ENCODE peak calls at places on chromosomes 6 and 20, in eight cellular contexts. R is heart left ventricle, Z is breast epithelium, G is HepG2, H is H1, C is IMR-90, S is A549, M is adrenal gland. N is an unnamed sample.

GRCh38 chr6:162364488-162364887 is 363.1 kb downstream of the PRKN start:
- DNase-seq in R (no peak), Z (no peak), G (no peak), H (no peak), C (no peak), S (no peak), M (no peak), N (no peak)

GRCh38 chr6:20028143-20028542 is 184.1 kb downstream of the MBOAT1 start:
- DNase-seq in R (no peak), Z (no peak), G (no peak), H (no peak), C (no peak), S (no peak), M (no peak), N (no peak)

GRCh38 chr6:160178271-160178670 is 56.7 kb downstream of the SLC22A1 start:
- DNase-seq in R (no peak), Z (no peak), G (no peak), H (no peak), C (no peak), S (no peak), M (no peak), N (no peak)

GRCh38 chr6:13378669-13379590 is 50.6 kb upstream of the TBC1D7 start:
- DNase-seq in R (no peak), Z (peak), G (no peak), H (no peak), C (no peak), S (no peak), M (no peak), N (no peak)

GRCh38 chr6:6597682-6598081 is 9.2 kb downstream of the LY86 start:
- DNase-seq in R (no peak), Z (no peak), G (no peak), H (no peak), C (no peak), S (no peak), M (no peak), N (no peak)

GRCh38 chr6:158853072-158853871 is 34.1 kb upstream of the EZR start:
- DNase-seq in R (peak), Z (peak), G (peak), H (peak), C (peak), S (peak), M (peak), N (peak)

GRCh38 chr20:23122321-23122720 is 36.2 kb upstream of the CD93 start:
- DNase-seq in R (no peak), Z (no peak), G (no peak), H (no peak), C (no peak), S (no peak), M (no peak), N (no peak)

GRCh38 chr6:137271245-137272183 is 52.3 kb upstream of the IFNGR1 start:
- DNase-seq in R (no peak), Z (no peak), G (peak), H (no peak), C (peak), S (peak), M (no peak), N (no peak)

GRCh38 chr6:143652840-143653239 is 24.9 kb upstream of the PHACTR2 start:
- DNase-seq in R (no peak), Z (no peak), G (no peak), H (no peak), C (no peak), S (no peak), M (no peak), N (no peak)

GRCh38 chr6:149750136-149750609 is 632 bp downstream of the PCMT1 start:
- DNase-seq in R (peak), Z (peak), G (peak), H (peak), C (peak), S (peak), M (peak), N (peak)

GRCh38 chr6:16511048-16511660 is 250.1 kb downstream of the ATXN1 start:
- DNase-seq in R (no peak), Z (no peak), G (peak), H (no peak), C (peak), S (peak), M (no peak), N (no peak)

DNA sequence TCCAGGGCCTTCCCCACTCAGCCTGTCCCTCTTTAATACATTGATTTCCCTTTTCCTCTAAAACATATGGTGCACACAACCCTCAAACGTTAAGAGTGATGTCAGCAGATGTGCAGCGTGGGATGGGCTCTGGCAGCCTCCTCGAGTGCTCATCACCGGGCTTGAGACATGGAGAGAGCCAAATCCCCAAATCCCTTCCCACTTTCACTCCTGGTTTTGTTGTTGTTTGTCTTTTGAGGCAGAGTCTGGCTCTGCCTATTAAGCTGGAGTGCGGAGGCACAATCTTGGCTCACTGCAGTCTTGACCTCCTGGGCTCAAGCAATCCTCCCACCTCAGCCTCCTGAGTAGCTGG is 5.8 kb upstream of the PLTP start:
- DNase-seq in R (peak), Z (no peak), G (no peak), H (no peak), C (peak), S (no peak), M (no peak), N (no peak)
- H3K27ac ChIP-seq in R (peak), Z (peak), G (no peak), H (no peak), C (peak), S (no peak), M (peak), N (no peak)

GRCh38 chr20:38139919-38140753 is 24.9 kb downstream of the TGM2 start:
- DNase-seq in R (peak), Z (no peak), G (no peak), H (no peak), C (no peak), S (no peak), M (peak), N (no peak)

GRCh38 chr20:38143238-38143645 is 21.8 kb downstream of the TGM2 start:
- DNase-seq in R (no peak), Z (no peak), G (peak), H (no peak), C (no peak), S (peak), M (no peak), N (no peak)

GRCh38 chr20:38141889-38142494 is 23.1 kb downstream of the TGM2 start:
- DNase-seq in R (no peak), Z (no peak), G (no peak), H (no peak), C (no peak), S (no peak), M (no peak), N (no peak)

GRCh38 chr20:38139156-38139912 is 25.7 kb downstream of the TGM2 start:
- DNase-seq in R (peak), Z (no peak), G (no peak), H (no peak), C (no peak), S (no peak), M (no peak), N (no peak)

DNA sequence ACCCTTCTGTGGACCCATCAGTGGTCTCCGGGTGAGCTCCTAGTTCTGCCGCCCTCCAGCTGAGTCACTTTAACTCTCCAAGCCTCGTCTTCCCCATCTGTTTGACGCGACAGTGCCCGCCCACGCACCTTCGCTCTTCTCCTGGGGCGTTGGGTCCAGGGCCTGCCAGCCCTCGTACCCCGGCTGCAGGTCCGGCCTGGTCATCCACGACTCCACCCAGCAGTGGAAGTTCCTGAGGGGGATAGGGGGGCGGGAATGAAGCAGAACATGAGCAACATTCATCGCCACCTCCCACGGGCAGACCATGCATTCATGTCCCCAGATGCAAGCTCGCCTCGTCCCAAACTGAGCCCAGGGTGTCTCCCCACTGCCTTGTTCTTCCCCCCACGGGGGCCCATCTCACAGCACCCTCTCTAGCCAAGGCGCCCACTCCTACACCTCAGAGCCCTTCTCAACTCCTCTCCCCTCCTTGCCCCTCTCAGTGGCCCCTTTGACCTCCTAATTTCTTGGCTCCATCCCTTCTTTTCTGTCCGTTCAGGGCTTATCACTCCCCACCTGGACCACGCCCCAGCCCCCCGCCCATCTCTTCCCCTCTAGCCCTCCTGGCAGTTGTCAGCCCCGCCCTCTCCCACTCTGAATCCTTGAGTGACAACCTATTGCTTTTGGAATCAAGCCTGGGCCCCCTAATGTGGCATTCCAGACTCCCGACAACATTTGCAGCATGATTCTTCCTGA is 23.7 kb downstream of the TGM2 start:
- DNase-seq in R (peak), Z (no peak), G (no peak), H (no peak), C (no peak), S (no peak), M (no peak), N (no peak)
- TF ChIP-seq POLR2A in R (no peak), Z (no peak), G (no peak), H (no peak), C (no peak), S (no peak), M (no peak), N (no peak)

DNA sequence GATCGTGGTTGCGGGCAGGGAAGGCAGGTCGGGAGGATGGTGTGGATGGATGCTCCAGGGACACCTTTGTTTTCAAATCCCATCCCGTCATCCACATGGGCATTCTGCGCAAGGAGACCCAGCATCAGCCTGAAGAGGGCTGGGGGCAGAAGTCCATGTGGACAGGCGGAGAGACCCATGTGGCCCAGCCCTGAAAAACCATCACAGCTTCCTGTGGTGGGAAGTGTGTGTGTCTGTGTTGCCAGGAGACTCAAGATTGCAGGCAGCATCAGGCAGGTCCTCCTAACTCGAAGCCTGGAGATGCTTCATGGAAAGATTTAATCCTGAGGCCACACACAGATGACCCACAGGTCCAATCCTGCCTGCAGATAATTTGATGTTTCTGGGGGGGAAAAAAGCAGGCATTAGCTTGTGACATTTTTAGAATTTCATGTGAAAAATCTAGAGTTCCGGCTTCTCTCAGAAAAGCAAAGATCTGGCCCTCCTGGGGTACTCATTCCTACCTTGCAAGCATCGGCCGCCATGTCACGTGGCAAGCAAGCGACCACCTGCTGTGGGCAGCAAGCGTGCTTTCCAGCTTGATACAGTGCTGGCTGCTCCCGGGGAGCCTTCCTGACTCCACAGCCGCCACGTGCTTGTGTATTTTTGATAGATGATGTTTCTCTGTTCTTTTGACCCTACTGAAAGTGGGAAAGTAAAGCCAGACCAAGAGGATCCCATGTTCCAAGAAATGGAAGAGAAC is 25.8 kb downstream of the BCAS4 start:
- DNase-seq in R (no peak), Z (no peak), G (no peak), H (no peak), C (no peak), S (no peak), M (no peak), N (no peak)
- H3K27ac ChIP-seq in R (no peak), Z (no peak), G (no peak), H (no peak), C (no peak), S (no peak), M (no peak), N (no peak)

GRCh38 chr6:84773431-84774173 is 9.2 kb upstream of the TBX18 start:
- DNase-seq in R (peak), Z (no peak), G (no peak), H (no peak), C (no peak), S (peak), M (no peak), N (no peak)
- TF ChIP-seq POLR2A in R (no peak), Z (no peak), G (no peak), H (no peak), C (no peak), S (peak), M (no peak), N (no peak)

DNA sequence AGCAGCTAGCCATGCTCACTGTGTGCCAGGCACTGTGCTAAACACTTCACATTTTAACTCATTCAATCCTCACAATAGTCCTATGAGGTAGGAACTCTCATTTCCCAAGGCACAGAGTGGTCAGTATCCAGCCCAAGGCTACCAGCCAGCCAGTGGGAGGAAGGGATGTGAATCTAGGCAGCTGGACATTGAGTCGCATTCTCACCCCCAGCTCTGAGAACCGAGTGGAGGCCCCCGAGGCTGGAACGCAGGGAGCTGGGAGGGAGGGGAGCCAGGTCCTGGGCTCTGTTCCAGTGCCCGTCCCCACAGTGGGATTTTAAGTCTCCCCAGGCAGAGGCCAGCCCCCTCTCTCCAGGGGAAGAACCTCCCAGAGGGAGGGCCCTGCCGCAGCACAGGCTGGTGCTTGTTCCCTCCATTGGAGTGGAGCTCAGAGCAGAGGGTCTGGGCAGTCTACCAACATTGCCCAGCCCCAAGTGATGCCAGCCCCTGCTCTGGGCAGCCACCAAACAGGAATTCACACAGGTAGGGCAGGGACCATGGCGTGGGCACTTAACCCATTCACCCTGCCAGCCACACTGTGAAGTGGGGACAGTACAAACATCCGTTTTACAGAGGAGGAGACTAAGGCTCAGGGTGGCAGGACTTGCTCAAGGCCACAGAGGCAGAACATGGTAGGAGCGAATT is 131.3 kb downstream of the CEBPB start:
- DNase-seq in R (no peak), Z (no peak), G (no peak), H (no peak), C (peak), S (no peak), M (no peak), N (peak)
- H3K27ac ChIP-seq in R (peak), Z (peak), G (no peak), H (no peak), C (peak), S (peak), M (peak), N (peak)